ENCODE peak calls at places on chromosomes 1 and 21, in seven cellular contexts. L is left lung, G is PC-3, H is IMR-90, V is epithelial cell of esophagus, D is endothelial cell of umbilical vein, F is cardiac muscle cell. C is an unnamed sample.

GRCh38 chr1:165381745-165382530 is 25.4 kb upstream of the LMX1A start:
- DNase-seq in F (no peak), V (no peak), G (peak; percentile 9), H (no peak), L (no peak), D (no peak), C (no peak)

GRCh38 chr1:157241185-157241538 is 103.0 kb upstream of the ETV3 start:
- DNase-seq in F (no peak), D (no peak), V (no peak), H (no peak), G (no peak), L (no peak), C (no peak)

GRCh38 chr1:223712184-223712855 is at the start of gene CAPN2:
- DNase-seq in H (peak; percentile 86), L (peak; percentile 97), V (peak; percentile 92), F (peak; percentile 90), D (peak; percentile 83), G (peak; percentile 96), C (peak; percentile 90)

GRCh38 chr1:200558866-200559459 is 61.6 kb downstream of the KIF14 start:
- DNase-seq in V (peak; percentile 64), F (peak; percentile 56), G (peak; percentile 84), L (no peak), D (peak; percentile 84), H (peak; percentile 77), C (peak; percentile 87)

GRCh38 chr1:218765753-218766152 is 407.9 kb upstream of the LYPLAL1 start:
- DNase-seq in H (no peak), L (no peak), F (no peak), D (peak; percentile 90), G (no peak), V (no peak), C (no peak)

GRCh38 chr1:20184997-20185833 is 681 bp upstream of the UBXN10 start:
- DNase-seq in L (no peak), H (no peak), F (no peak), G (no peak), D (no peak), V (no peak), C (no peak)

GRCh38 chr1:48610628-48611542 is 138.9 kb upstream of the SPATA6 start:
- DNase-seq in V (no peak), H (no peak), F (peak; percentile 30), G (no peak), D (no peak), L (no peak), C (no peak)

GRCh38 chr1:232282541-232282940 is 347.4 kb downstream of the SIPA1L2 start:
- DNase-seq in V (no peak), D (no peak), F (no peak), H (no peak), L (no peak), G (peak; percentile 19), C (no peak)

GRCh38 chr1:244264163-244264562 is 187.5 kb downstream of the ADSS2 start:
- DNase-seq in L (no peak), F (no peak), V (no peak), D (no peak), G (no peak), H (no peak), C (no peak)

GRCh38 chr1:114219247-114219872 is 65.7 kb upstream of the SYT6 start:
- DNase-seq in H (peak; percentile 2), V (peak; percentile 10), G (peak; percentile 23), F (peak; percentile 17), D (no peak), L (no peak), C (peak; percentile 26)
- H3K4me3 ChIP-seq in H (no peak overlapping the region), V (no peak overlapping the region), G (no peak overlapping the region), F (no peak overlapping the region), D (no peak overlapping the region), L (no peak overlapping the region), C (no peak overlapping the region)

DNA sequence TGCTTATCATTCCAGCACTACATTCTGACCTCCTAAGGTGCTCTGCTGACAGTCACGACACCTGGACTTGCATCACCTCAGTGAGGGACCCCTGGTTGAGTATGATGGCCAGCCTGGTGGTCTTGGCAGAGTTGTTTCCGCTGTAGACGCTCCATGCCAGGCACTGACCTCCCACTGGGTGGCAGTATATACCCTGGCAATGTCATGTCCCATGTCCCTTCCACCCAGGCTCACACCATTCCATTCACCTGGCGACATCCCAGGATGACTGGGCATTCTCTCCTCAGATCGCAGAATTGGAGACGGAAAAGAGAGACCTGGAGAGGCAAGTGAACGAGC is 5.0 kb downstream of the DNALI1 start:
- DNase-seq in H (peak; percentile 22), G (peak; percentile 64), F (no peak), D (peak; percentile 15), V (peak; percentile 33), L (no peak), C (peak; percentile 27)
- TF ChIP-seq CTCF in H (peak; percentile 46), G (peak; percentile 85), F (peak; percentile 51), D (peak; percentile 49), V (peak; percentile 52), L (no peak), C (peak; percentile 60)

GRCh38 chr21:16071761-16072160 is 342.0 kb downstream of the USP25 start:
- DNase-seq in L (no peak), G (no peak), D (no peak), F (no peak), H (no peak), V (no peak), C (no peak)

GRCh38 chr21:16071082-16071481 is 341.3 kb downstream of the USP25 start:
- DNase-seq in D (no peak), G (no peak), L (no peak), H (no peak), V (no peak), F (no peak), C (peak; percentile 46)

GRCh38 chr21:16072176-16072575 is 342.4 kb downstream of the USP25 start:
- DNase-seq in L (no peak), D (no peak), H (no peak), V (no peak), F (no peak), G (no peak), C (no peak)

GRCh38 chr21:16069713-16070112 is 339.9 kb downstream of the USP25 start:
- DNase-seq in V (no peak), D (no peak), G (no peak), H (peak; percentile 31), F (no peak), L (no peak), C (no peak)

DNA sequence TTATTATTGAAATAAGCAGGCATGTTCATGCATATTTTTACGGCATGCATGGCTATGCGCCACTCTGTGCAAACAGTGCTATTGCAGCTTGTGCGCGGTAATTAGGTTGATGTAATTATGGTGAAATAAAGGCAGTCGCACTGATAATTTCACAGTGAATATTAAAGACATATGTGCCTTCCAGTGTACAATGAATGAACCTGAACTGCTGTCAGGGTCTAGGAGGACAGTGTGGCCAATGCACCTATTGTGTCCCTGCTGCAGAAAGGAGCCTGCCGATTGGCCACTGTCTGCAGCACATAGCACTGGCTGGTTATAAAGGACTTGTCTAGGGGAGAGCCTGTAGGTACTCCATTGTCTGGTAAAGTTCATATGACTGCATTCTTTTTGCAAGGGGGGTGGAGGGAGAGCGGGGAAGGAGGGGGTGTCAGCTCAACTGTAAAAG is 340.4 kb downstream of the USP25 start:
- DNase-seq in G (peak; percentile 23), D (no peak), L (no peak), H (no peak), F (peak; percentile 5), V (no peak), C (no peak)
- H3K4me3 ChIP-seq in G (peak overlapping the region; percentile 41), D (no peak overlapping the region), L (no peak overlapping the region), H (no peak overlapping the region), F (no peak overlapping the region), V (no peak overlapping the region), C (peak overlapping the region; percentile 54)

DNA sequence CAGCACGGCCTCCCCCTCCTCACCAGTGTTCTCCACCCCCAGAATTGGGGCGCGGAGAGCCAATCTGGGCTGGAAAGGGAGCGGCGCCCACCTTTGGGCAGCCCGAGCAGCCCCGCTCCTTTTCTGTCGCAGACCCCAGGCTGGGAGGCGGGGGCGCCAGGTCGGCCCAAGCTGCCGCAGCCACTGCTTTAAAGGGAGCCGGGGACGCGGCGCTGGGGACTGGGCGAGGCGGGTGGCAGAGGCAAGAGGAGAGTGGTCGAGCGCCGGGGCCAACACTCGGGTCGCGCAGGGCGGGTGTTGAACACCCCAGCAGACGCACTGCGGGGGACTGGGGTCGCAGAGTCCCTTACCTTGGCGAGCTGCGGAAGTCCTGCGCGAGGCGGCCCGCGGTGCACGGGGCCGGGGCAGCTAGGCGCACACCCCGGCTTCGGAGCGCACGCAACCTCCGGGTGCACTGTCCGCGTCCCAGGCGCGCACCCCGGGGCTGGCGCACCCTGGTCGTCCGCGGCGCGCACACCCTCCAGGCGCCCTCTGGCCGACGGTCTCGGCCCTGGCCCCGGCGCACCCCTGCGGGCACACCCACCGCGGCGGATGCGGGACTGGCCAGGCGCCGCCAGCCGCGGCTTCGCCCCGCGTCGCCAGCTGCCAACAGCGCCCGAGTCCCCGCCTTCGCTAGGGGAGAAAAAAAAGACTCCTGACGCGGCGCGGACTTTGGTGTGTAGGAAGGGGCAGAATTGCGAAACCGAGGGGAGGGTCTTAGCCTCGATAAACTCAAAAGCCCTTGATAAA is at the start of gene KANK4:
- DNase-seq in G (no peak), L (peak; percentile 81), H (no peak), V (peak; percentile 43), D (no peak), F (peak; percentile 56), C (no peak)
- TF ChIP-seq CTCF in G (no peak), L (no peak), H (no peak), V (no peak), D (no peak), F (no peak), C (no peak)